ENCODE peak calls at places on chromosome 5, in five cellular contexts. D, O, W, C and S are unnamed samples.

GRCh38 chr5:138909734-138910133 is 34.6 kb upstream of the LRRTM2 start:
- DNase-seq in D (no peak), O (no peak), W (no peak), C (no peak), S (no peak)

GRCh38 chr5:92795633-92796032 is 785.4 kb downstream of the NR2F1-AS1 start:
- DNase-seq in D (peak; percentile 31), O (no peak), W (no peak), C (no peak), S (no peak)

GRCh38 chr5:150626853-150627276 is 13.6 kb upstream of the SYNPO start:
- DNase-seq in D (no peak), O (no peak), W (no peak), C (no peak), S (no peak)

GRCh38 chr5:81675420-81675819 is 75.5 kb downstream of the SSBP2 start:
- DNase-seq in D (no peak), O (no peak), W (no peak), C (no peak), S (no peak)

GRCh38 chr5:177399903-177400868 is at the start of gene PFN3:
- DNase-seq in D (peak; percentile 61), O (no peak), W (no peak), C (no peak), S (no peak)

GRCh38 chr5:106172681-106173532 is 1497.8 kb downstream of the EFNA5 start:
- DNase-seq in D (no peak), O (no peak), W (no peak), C (no peak), S (no peak)

GRCh38 chr5:56812110-56812509 is 3.2 kb upstream of the MAP3K1 start:
- DNase-seq in D (no peak), O (peak; percentile 26), W (peak; percentile 69), C (no peak), S (no peak)

GRCh38 chr5:427415-428087 is 15.4 kb upstream of the EXOC3 start:
- DNase-seq in D (no peak), O (no peak), W (no peak), C (no peak), S (no peak)

GRCh38 chr5:1987471-1987870 is 104.7 kb upstream of the IRX4 start:
- DNase-seq in D (no peak), O (no peak), W (no peak), C (no peak), S (no peak)

GRCh38 chr5:67770431-67771025 is 445.0 kb upstream of the PIK3R1 start:
- DNase-seq in D (no peak), O (peak; percentile 1), W (no peak), C (peak; percentile 5), S (peak; percentile 98)

GRCh38 chr5:55037046-55037771 is 13.2 kb downstream of the GZMK start:
- DNase-seq in D (peak; percentile 31), O (peak; percentile 2), W (no peak), C (no peak), S (no peak)

GRCh38 chr5:146169076-146169475 is 13.4 kb downstream of the LARS1 start:
- DNase-seq in D (no peak), O (no peak), W (no peak), C (no peak), S (peak; percentile 81)

GRCh38 chr5:59483971-59484472 is 409.5 kb downstream of the PDE4D start:
- DNase-seq in D (no peak), O (peak; percentile 55), W (no peak), C (no peak), S (no peak)

GRCh38 chr5:58545912-58546311 is 37.0 kb upstream of the RAB3C start:
- DNase-seq in D (no peak), O (peak; percentile 10), W (no peak), C (no peak), S (no peak)

GRCh38 chr5:143054480-143054941 is 284.3 kb downstream of the ARHGAP26 start:
- DNase-seq in D (no peak), O (no peak), W (no peak), C (peak; percentile 97), S (no peak)

GRCh38 chr5:35478856-35479682 is 138.6 kb upstream of the SPEF2 start:
- DNase-seq in D (no peak), O (no peak), W (no peak), C (no peak), S (peak; percentile 50)

GRCh38 chr5:133736512-133736911 is 124.2 kb upstream of the FSTL4 start:
- DNase-seq in D (no peak), O (no peak), W (no peak), C (no peak), S (no peak)

GRCh38 chr5:149224282-149224681 is 47.4 kb upstream of the AFAP1L1 start:
- DNase-seq in D (no peak), O (no peak), W (no peak), C (no peak), S (no peak)
- TF ChIP-seq ESRRA in D (no peak), O (no peak), W (no peak), C (no peak), S (no peak)

DNA sequence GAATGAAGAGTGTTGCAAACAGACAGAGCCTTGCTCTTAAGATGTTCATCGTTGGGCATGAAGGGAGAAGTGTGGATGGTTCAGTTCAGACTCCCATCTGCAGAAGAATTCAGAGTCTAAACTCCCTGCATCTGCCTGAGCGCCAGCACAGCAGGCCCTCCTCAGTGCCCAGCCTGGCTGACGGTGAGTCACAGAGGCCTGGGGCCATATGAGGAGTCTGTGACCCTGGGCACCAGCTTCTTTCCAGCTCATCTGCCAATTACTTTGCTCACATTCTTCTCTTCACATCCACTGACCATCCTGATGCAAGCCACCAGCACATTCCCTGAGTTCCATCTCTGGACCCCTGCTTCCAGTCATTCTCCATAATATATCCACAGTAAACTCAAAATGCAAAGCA is 401.1 kb upstream of the TRPC7 start:
- DNase-seq in D (no peak), O (peak; percentile 10), W (no peak), C (no peak), S (no peak)
- TF ChIP-seq ESRRA in D (no peak), O (no peak), W (no peak), C (no peak), S (no peak)

GRCh38 chr5:10077721-10078551 is 171.8 kb downstream of the ATPSCKMT start:
- DNase-seq in D (no peak), O (no peak), W (no peak), C (no peak), S (no peak)
- TF ChIP-seq ESRRA in D (no peak), O (no peak), W (no peak), C (no peak), S (no peak)

DNA sequence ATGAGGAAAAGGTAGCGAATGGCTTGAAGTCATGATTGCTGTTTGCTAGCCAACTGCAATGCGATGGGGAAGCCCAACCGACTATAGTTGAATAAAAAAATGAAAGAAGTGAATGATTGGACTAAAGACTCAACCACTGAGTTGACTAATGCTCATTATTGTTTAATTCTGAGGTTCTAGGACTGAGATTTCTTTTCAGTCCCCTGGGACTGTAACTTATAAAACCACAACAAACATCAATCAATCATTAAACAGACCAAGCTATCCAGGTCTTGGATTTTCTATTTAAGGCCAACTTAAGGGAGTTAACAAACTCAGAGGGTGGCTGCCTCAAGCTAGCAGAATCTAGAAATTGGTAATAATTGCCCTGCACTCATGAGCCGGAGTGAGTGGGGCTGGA is 154.2 kb downstream of the DOCK2 start:
- DNase-seq in D (no peak), O (no peak), W (no peak), C (no peak), S (no peak)
- TF ChIP-seq ESRRA in D (no peak), O (no peak), W (no peak), C (no peak), S (no peak)

GRCh38 chr5:109653840-109654239 is 35.9 kb upstream of the MAN2A1 start:
- DNase-seq in D (no peak), O (no peak), W (no peak), C (no peak), S (no peak)

GRCh38 chr5:109655841-109656240 is 33.9 kb upstream of the MAN2A1 start:
- DNase-seq in D (no peak), O (no peak), W (no peak), C (no peak), S (no peak)

GRCh38 chr5:109659901-109660300 is 29.8 kb upstream of the MAN2A1 start:
- DNase-seq in D (no peak), O (no peak), W (no peak), C (no peak), S (no peak)

GRCh38 chr5:109654455-109654854 is 35.3 kb upstream of the MAN2A1 start:
- DNase-seq in D (no peak), O (no peak), W (no peak), C (no peak), S (no peak)

GRCh38 chr5:109656829-109657228 is 32.9 kb upstream of the MAN2A1 start:
- DNase-seq in D (no peak), O (no peak), W (peak; percentile 23), C (no peak), S (no peak)
- TF ChIP-seq ESRRA in D (no peak), O (no peak), W (peak; percentile 95), C (no peak), S (no peak)

DNA sequence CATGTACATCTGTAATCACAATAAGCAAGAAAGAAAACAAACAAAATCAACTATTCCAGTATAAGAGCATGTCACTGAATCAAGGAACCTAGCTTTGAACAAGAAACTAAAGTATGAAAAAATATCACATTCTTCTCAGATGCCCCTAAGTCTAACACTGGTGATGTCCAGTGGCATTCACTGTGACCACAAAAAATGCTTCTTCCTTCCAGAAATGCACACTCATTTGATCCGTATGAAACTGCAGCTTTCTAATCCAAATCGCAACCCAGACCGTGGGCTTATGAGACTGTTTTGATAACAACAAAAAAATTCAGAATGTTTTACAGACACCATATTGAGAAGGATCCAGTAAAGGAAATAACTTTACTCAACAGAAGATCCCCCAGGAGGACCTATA is 320.1 kb upstream of the TARS1 start:
- DNase-seq in D (no peak), O (no peak), W (no peak), C (no peak), S (no peak)
- TF ChIP-seq ESRRA in D (no peak), O (no peak), W (no peak), C (no peak), S (no peak)